ENCODE peak calls at places on chromosomes 13 and 19, in ten cellular contexts. T is CD4-positive, alpha-beta T cell; W is left colon; R is T-cell; G is type B pancreatic cell; M is activated T-helper 1 cell treated with Interleukin-2 at 50 U/mL for 16 hours; H is Calu3; P is heart right ventricle; N is uterus; S is astrocyte of the spinal cord. L is an unnamed sample.

GRCh38 chr13:51793570-51794273 is 10.2 kb downstream of the DHRS12 start:
- DNase-seq in T (no peak), W (no peak), R (no peak), G (no peak), M (no peak), H (no peak), P (no peak), N (no peak), S (peak), L (no peak)

GRCh38 chr19:55087542-55087935 is 11.9 kb downstream of the EPS8L1 start:
- DNase-seq in T (no peak), W (no peak), R (no peak), G (no peak), M (no peak), H (no peak), P (no peak), N (no peak), S (peak), L (no peak)

GRCh38 chr13:32645854-32646253 is 59.6 kb downstream of the PDS5B start:
- DNase-seq in T (no peak), W (no peak), R (no peak), G (no peak), M (no peak), H (no peak), P (no peak), N (no peak), S (no peak), L (no peak)

GRCh38 chr19:18292460-18292809 is 11.0 kb upstream of the JUND start:
- DNase-seq in T (no peak), W (no peak), R (no peak), G (no peak), M (no peak), H (no peak), P (no peak), N (no peak), S (no peak), L (no peak)

GRCh38 chr19:5130371-5131030 is 161.6 kb downstream of the KDM4B start:
- DNase-seq in T (peak), W (peak), R (peak), G (no peak), M (peak), H (no peak), P (no peak), N (no peak), S (no peak), L (peak)

GRCh38 chr19:19647037-19647835 is 3.8 kb upstream of the GMIP start:
- DNase-seq in T (no peak), W (no peak), R (no peak), G (no peak), M (no peak), H (no peak), P (no peak), N (peak), S (no peak), L (no peak)

GRCh38 chr13:111399334-111399733 is 78.9 kb downstream of the TEX29 start:
- DNase-seq in T (no peak), W (no peak), R (no peak), G (peak), M (no peak), H (no peak), P (no peak), N (no peak), S (no peak), L (no peak)

GRCh38 chr13:114020750-114021463 is 47.0 kb upstream of the C13orf46 start:
- DNase-seq in T (no peak), W (no peak), R (no peak), G (no peak), M (no peak), H (no peak), P (no peak), N (no peak), S (no peak), L (no peak)

GRCh38 chr13:76758257-76758656 is 127.9 kb downstream of the KCTD12 start:
- DNase-seq in T (no peak), W (no peak), R (no peak), G (no peak), M (no peak), H (no peak), P (no peak), N (no peak), S (no peak), L (no peak)

GRCh38 chr19:12833747-12834417 is 497 bp downstream of the RTBDN start:
- DNase-seq in T (peak), W (peak), R (no peak), G (no peak), M (no peak), H (peak), P (no peak), N (no peak), S (no peak), L (no peak)

GRCh38 chr13:73133536-73133935 is 74.7 kb downstream of the KLF5 start:
- DNase-seq in T (no peak), W (peak), R (no peak), G (no peak), M (no peak), H (no peak), P (no peak), N (no peak), S (no peak), L (no peak)

GRCh38 chr19:46571495-46571894 is 29.6 kb upstream of the CALM3 start:
- DNase-seq in T (no peak), W (no peak), R (no peak), G (no peak), M (no peak), H (peak), P (no peak), N (no peak), S (no peak), L (no peak)

GRCh38 chr13:28717170-28717569 is 1.6 kb downstream of the SLC46A3 start:
- DNase-seq in T (no peak), W (no peak), R (no peak), G (no peak), M (no peak), H (no peak), P (no peak), N (no peak), S (no peak), L (no peak)

GRCh38 chr19:40768936-40769335 is 6.4 kb upstream of the MIA start:
- DNase-seq in T (no peak), W (no peak), R (no peak), G (no peak), M (no peak), H (no peak), P (no peak), N (no peak), S (no peak), L (no peak)

GRCh38 chr13:77000475-77000874 is 8.6 kb downstream of the CLN5 start:
- DNase-seq in T (no peak), W (no peak), R (no peak), G (no peak), M (no peak), H (no peak), P (no peak), N (no peak), S (peak), L (no peak)

GRCh38 chr13:114071441-114071840 is 61.0 kb downstream of the RASA3 start:
- DNase-seq in T (no peak), W (peak), R (no peak), G (no peak), M (no peak), H (no peak), P (no peak), N (peak), S (no peak), L (no peak)

GRCh38 chr13:25886438-25887214 is 165.2 kb downstream of the SHISA2 start:
- DNase-seq in T (no peak), W (no peak), R (no peak), G (no peak), M (no peak), H (no peak), P (no peak), N (no peak), S (peak), L (no peak)

GRCh38 chr13:30871713-30872029 is 34.4 kb upstream of the MEDAG start:
- DNase-seq in T (no peak), W (no peak), R (no peak), G (no peak), M (no peak), H (no peak), P (no peak), N (no peak), S (no peak), L (no peak)

GRCh38 chr13:100550433-100550832 is 38.2 kb downstream of the GGACT start:
- DNase-seq in T (no peak), W (no peak), R (no peak), G (peak), M (no peak), H (no peak), P (peak), N (peak), S (peak), L (no peak)

GRCh38 chr19:7013678-7014077 is 7.6 kb downstream of the MBD3L2B start:
- DNase-seq in T (no peak), W (no peak), R (no peak), G (no peak), M (no peak), H (no peak), P (no peak), N (no peak), S (no peak), L (no peak)

GRCh38 chr13:102642475-102642874 is 45.7 kb downstream of the TPP2 start:
- DNase-seq in T (no peak), W (peak), R (no peak), G (no peak), M (no peak), H (no peak), P (peak), N (no peak), S (peak), L (no peak)

GRCh38 chr13:27607125-27607524 is 13.2 kb downstream of the LNX2 start:
- DNase-seq in T (no peak), W (no peak), R (no peak), G (no peak), M (no peak), H (peak), P (peak), N (no peak), S (peak), L (no peak)

GRCh38 chr13:112770504-112770903 is 80.7 kb downstream of the ATP11A start:
- DNase-seq in T (no peak), W (no peak), R (no peak), G (no peak), M (no peak), H (no peak), P (no peak), N (no peak), S (no peak), L (no peak)

GRCh38 chr19:1221141-1221903 is 15.7 kb downstream of the STK11 start:
- DNase-seq in T (no peak), W (peak), R (no peak), G (no peak), M (no peak), H (no peak), P (peak), N (peak), S (peak), L (no peak)

GRCh38 chr13:100106705-100107104 is 17.8 kb downstream of the PCCA start:
- DNase-seq in T (no peak), W (no peak), R (no peak), G (no peak), M (no peak), H (no peak), P (no peak), N (no peak), S (no peak), L (no peak)

GRCh38 chr13:75481176-75482069 is 546 bp downstream of the TBC1D4 start:
- DNase-seq in T (no peak), W (peak), R (peak), G (peak), M (no peak), H (peak), P (peak), N (peak), S (peak), L (peak)

GRCh38 chr19:5891938-5892771 is 11.4 kb downstream of the NDUFA11 start:
- DNase-seq in T (no peak), W (peak), R (no peak), G (no peak), M (no peak), H (peak), P (no peak), N (no peak), S (peak), L (peak)

GRCh38 chr13:44876782-44877324 is 112.4 kb downstream of the NUFIP1 start:
- DNase-seq in T (no peak), W (no peak), R (no peak), G (no peak), M (no peak), H (no peak), P (no peak), N (no peak), S (no peak), L (no peak)

GRCh38 chr13:51838235-51838846 is 6.6 kb downstream of the TMEM272 start:
- DNase-seq in T (no peak), W (no peak), R (no peak), G (no peak), M (no peak), H (no peak), P (no peak), N (no peak), S (peak), L (no peak)

GRCh38 chr19:45404557-45405434 is at the start of gene PPP1R13L:
- DNase-seq in T (peak), W (peak), R (no peak), G (no peak), M (no peak), H (peak), P (peak), N (peak), S (peak), L (peak)

GRCh38 chr19:34468400-34468799 is 13.2 kb upstream of the WTIP start:
- DNase-seq in T (no peak), W (no peak), R (no peak), G (no peak), M (no peak), H (no peak), P (no peak), N (no peak), S (no peak), L (no peak)

GRCh38 chr19:1459479-1459878 is 9.6 kb downstream of the APC2 start:
- DNase-seq in T (no peak), W (no peak), R (no peak), G (no peak), M (no peak), H (no peak), P (no peak), N (no peak), S (no peak), L (no peak)

GRCh38 chr19:16066611-16067104 is 9.6 kb upstream of the TPM4 start:
- DNase-seq in T (peak), W (peak), R (peak), G (no peak), M (peak), H (peak), P (peak), N (peak), S (no peak), L (peak)

GRCh38 chr13:50208826-50209335 is 193.6 kb downstream of the KCNRG start:
- DNase-seq in T (no peak), W (peak), R (no peak), G (no peak), M (no peak), H (peak), P (peak), N (no peak), S (peak), L (no peak)

GRCh38 chr19:11504502-11505031 is 1.1 kb downstream of the ZNF653 start:
- DNase-seq in T (no peak), W (no peak), R (no peak), G (no peak), M (no peak), H (no peak), P (no peak), N (no peak), S (no peak), L (no peak)

GRCh38 chr19:41325947-41326706 is 16.2 kb downstream of the CCDC97 start:
- DNase-seq in T (no peak), W (peak), R (peak), G (no peak), M (no peak), H (peak), P (peak), N (no peak), S (peak), L (peak)

GRCh38 chr13:41981961-41982723 is 21.2 kb upstream of the VWA8 start:
- DNase-seq in T (no peak), W (no peak), R (no peak), G (no peak), M (no peak), H (no peak), P (no peak), N (no peak), S (no peak), L (no peak)

GRCh38 chr19:45472557-45473365 is 5.0 kb downstream of the FOSB start:
- DNase-seq in T (no peak), W (no peak), R (no peak), G (no peak), M (no peak), H (no peak), P (no peak), N (no peak), S (peak), L (peak)

GRCh38 chr13:84574851-84575250 is 692.6 kb upstream of the SLITRK1 start:
- DNase-seq in T (no peak), W (no peak), R (no peak), G (no peak), M (no peak), H (no peak), P (no peak), N (no peak), S (peak), L (no peak)